ENCODE peak calls at places on chromosomes 16 and 17, in four cellular contexts. X, U, Z and Y are unnamed samples.
A peak's percentile ranks its signal among the peaks of the same experiment; 100 is the strongest.

GRCh38 chr16:66250686-66251405 is 115.6 kb upstream of the CDH5 start:
- DNase-seq in X (no peak), Z (no peak), U (no peak), Y (no peak)

GRCh38 chr17:47621293-47622178 is 28.2 kb upstream of the KPNB1 start:
- DNase-seq in U (peak; percentile 39), X (no peak), Z (no peak), Y (no peak)

GRCh38 chr17:41065829-41066624 is at the start of gene KRTAP2-4:
- DNase-seq in U (no peak), X (no peak), Z (peak; percentile 10), Y (peak; percentile 28)

GRCh38 chr16:23080747-23081146 is 68.5 kb downstream of the USP31 start:
- DNase-seq in X (no peak), Z (no peak), U (no peak), Y (no peak)

GRCh38 chr16:69217433-69217832 is 30.5 kb downstream of the SNTB2 start:
- DNase-seq in U (no peak), Z (peak; percentile 11), X (no peak), Y (peak; percentile 42)

GRCh38 chr16:56294599-56294998 is 103.3 kb downstream of the GNAO1 start:
- DNase-seq in X (no peak), U (no peak), Z (no peak), Y (no peak)

GRCh38 chr17:79155701-79156100 is 81.1 kb downstream of the ENGASE start:
- DNase-seq in U (no peak), Z (no peak), X (no peak), Y (no peak)

GRCh38 chr16:11372924-11373306 is 27.7 kb downstream of the RMI2 start:
- DNase-seq in Z (no peak), X (no peak), U (no peak), Y (no peak)

GRCh38 chr16:71893888-71894228 is 1.5 kb upstream of the IST1 start:
- DNase-seq in U (no peak), Z (no peak), X (no peak), Y (no peak)

GRCh38 chr17:78182504-78182903 is 4.3 kb downstream of the TK1 start:
- DNase-seq in Z (no peak), X (no peak), U (no peak), Y (no peak)

GRCh38 chr16:77660311-77660710 is 62.0 kb upstream of the NUDT7 start:
- DNase-seq in U (no peak), Z (peak; percentile 9), X (no peak), Y (peak; percentile 35)

GRCh38 chr17:37820313-37821024 is 75.6 kb upstream of the HNF1B start:
- DNase-seq in U (no peak), X (no peak), Z (no peak), Y (no peak)

GRCh38 chr17:55722742-55723487 is at the start of gene TMEM100:
- DNase-seq in Z (peak; percentile 15), X (no peak), U (no peak), Y (no peak)

GRCh38 chr16:11447836-11448235 is 102.6 kb downstream of the RMI2 start:
- DNase-seq in U (no peak), Z (no peak), X (no peak), Y (no peak)

GRCh38 chr16:78069913-78070312 is 29.5 kb upstream of the WWOX start:
- DNase-seq in X (no peak), Z (no peak), U (no peak), Y (no peak)

GRCh38 chr17:32142857-32143524 is 689 bp downstream of the RHOT1 start:
- DNase-seq in Z (peak; percentile 94), X (no peak), U (peak; percentile 74), Y (peak; percentile 49)

GRCh38 chr16:20310421-20311395 is 16.6 kb downstream of the GP2 start:
- DNase-seq in X (no peak), U (no peak), Z (no peak), Y (no peak)

GRCh38 chr17:83145831-83146230 is 66.4 kb downstream of the METRNL start:
- DNase-seq in Z (no peak), U (no peak), X (no peak), Y (no peak)

GRCh38 chr17:3809135-3809534 is 8.1 kb upstream of the ITGAE start:
- DNase-seq in U (no peak), X (no peak), Z (no peak), Y (no peak)

GRCh38 chr16:79437764-79438728 is 162.5 kb downstream of the MAF start:
- DNase-seq in Z (no peak), U (peak; percentile 46), X (no peak), Y (no peak)

GRCh38 chr17:7186241-7186640 is 7.1 kb upstream of the ASGR1 start:
- DNase-seq in X (no peak), Z (peak; percentile 57), U (no peak), Y (peak; percentile 61)

GRCh38 chr16:85494315-85494714 is 118.8 kb upstream of the GSE1 start:
- DNase-seq in U (no peak), X (no peak), Z (no peak), Y (no peak)

GRCh38 chr17:35046740-35047283 is 16.7 kb downstream of the RFFL start:
- DNase-seq in U (no peak), Z (peak; percentile 83), X (peak; percentile 81), Y (peak; percentile 63)

GRCh38 chr17:43546317-43547188 is at the start of gene ETV4:
- DNase-seq in X (peak; percentile 55), Z (peak; percentile 99), U (peak; percentile 98), Y (peak; percentile 96)

GRCh38 chr16:3938471-3938842 is 57.9 kb upstream of the CREBBP start:
- DNase-seq in X (no peak), U (no peak), Z (no peak), Y (no peak)

GRCh38 chr17:59890720-59891119 is 2.0 kb downstream of the TUBD1 start:
- DNase-seq in X (no peak), U (no peak), Z (peak; percentile 20), Y (peak; percentile 61)

GRCh38 chr17:62860962-62861873 is 53.1 kb upstream of the MARCHF10 start:
- DNase-seq in X (no peak), Z (no peak), U (no peak), Y (no peak)

GRCh38 chr17:45127583-45128300 is 4.6 kb downstream of the PLCD3 start:
- DNase-seq in U (no peak), Z (no peak), X (no peak), Y (peak; percentile 85)

GRCh38 chr16:62105244-62105643 is 69.0 kb upstream of the CDH8 start:
- DNase-seq in X (no peak), U (no peak), Z (no peak), Y (no peak)

GRCh38 chr17:63354251-63354650 is 91.9 kb downstream of the CYB561 start:
- DNase-seq in U (no peak), Z (no peak), X (no peak), Y (no peak)

GRCh38 chr17:35709874-35710273 is 21.6 kb upstream of the RASL10B start:
- DNase-seq in X (no peak), Z (no peak), U (no peak), Y (no peak)

GRCh38 chr17:69779378-69780214 is 295.4 kb upstream of the KCNJ16 start:
- DNase-seq in U (no peak), Z (no peak), X (no peak), Y (no peak)

GRCh38 chr16:19014456-19014855 is 30.7 kb downstream of the TMC7 start:
- DNase-seq in U (peak; percentile 32), Z (no peak), X (no peak), Y (peak; percentile 41)

DNA sequence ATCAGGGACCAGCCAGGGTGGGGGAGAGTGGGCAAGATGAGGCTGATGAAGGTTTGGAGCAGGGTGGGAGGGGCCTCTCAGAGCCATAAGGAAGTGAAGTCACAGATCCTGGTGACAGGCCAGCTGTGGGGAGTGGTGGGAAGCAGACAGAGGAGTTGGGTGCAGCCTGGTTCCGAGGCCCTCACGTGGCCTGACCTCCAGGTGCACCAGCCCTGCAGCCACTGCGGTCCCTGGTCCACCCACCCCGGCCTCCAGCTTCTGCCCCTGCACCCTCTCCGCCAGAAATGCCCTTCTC is 3.9 kb upstream of the ZFPM1 start:
- DNase-seq in U (no peak), Z (no peak), X (no peak), Y (no peak)
- TF ChIP-seq CREM in U (no peak), Z (no peak), X (no peak), Y (no peak)

GRCh38 chr17:81282141-81282540 is 13.0 kb downstream of the SLC38A10 start:
- DNase-seq in X (no peak), Z (no peak), U (no peak), Y (no peak)
- TF ChIP-seq CREM in X (no peak), Z (no peak), U (no peak), Y (no peak)

DNA sequence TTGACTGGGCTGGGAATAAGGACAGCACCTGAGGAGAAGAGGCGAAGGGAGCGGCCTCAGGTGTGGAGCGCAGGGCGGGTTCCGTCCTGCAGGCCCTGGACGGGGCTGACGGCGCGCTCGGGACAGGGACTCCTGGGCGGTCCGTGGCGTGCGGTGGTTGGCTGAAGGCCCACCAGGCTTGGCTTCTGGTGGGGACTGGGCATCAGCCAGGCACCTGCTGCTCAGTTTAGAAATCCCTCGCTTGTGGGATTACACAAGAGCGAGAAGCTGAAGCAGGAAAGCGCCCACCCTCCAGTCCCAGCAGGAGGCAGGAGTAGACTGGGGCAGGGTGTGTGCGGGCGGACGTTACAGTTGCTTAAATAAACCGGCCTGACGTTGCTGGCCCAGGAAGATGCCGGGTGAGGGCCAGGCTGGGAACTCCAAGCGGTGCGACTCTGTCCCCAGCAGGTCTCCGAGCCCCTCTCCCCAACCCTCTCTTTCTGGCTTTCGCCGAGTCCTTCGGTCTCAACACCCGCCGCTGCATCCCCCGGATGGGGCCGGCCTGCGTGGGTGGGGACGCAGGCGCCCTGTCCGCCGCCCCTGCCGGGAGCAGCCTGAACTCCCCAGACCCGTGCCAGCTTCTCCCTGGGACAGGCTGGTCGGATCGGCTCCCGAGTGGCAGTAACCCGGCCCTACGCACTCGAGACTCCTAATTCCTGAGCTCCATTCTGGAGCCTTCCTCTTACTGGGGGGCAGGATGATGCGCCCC is 639 bp downstream of the MIF4GD start:
- DNase-seq in Z (peak; percentile 81), X (no peak), U (peak; percentile 66), Y (peak; percentile 88)
- TF ChIP-seq CREM in Z (peak; percentile 22), X (no peak), U (no peak), Y (peak; percentile 9)

GRCh38 chr16:30474062-30474452 is 1.5 kb downstream of the ITGAL start:
- DNase-seq in U (no peak), X (no peak), Z (no peak), Y (no peak)

GRCh38 chr16:30470632-30471007 is 1.9 kb upstream of the ITGAL start:
- DNase-seq in U (no peak), X (no peak), Z (no peak), Y (no peak)

GRCh38 chr16:30472328-30472942 is at the start of gene ITGAL:
- DNase-seq in Z (no peak), X (peak; percentile 98), U (no peak), Y (no peak)

GRCh38 chr16:30474684-30475083 is 2.1 kb downstream of the ITGAL start:
- DNase-seq in X (no peak), Z (no peak), U (no peak), Y (no peak)

DNA sequence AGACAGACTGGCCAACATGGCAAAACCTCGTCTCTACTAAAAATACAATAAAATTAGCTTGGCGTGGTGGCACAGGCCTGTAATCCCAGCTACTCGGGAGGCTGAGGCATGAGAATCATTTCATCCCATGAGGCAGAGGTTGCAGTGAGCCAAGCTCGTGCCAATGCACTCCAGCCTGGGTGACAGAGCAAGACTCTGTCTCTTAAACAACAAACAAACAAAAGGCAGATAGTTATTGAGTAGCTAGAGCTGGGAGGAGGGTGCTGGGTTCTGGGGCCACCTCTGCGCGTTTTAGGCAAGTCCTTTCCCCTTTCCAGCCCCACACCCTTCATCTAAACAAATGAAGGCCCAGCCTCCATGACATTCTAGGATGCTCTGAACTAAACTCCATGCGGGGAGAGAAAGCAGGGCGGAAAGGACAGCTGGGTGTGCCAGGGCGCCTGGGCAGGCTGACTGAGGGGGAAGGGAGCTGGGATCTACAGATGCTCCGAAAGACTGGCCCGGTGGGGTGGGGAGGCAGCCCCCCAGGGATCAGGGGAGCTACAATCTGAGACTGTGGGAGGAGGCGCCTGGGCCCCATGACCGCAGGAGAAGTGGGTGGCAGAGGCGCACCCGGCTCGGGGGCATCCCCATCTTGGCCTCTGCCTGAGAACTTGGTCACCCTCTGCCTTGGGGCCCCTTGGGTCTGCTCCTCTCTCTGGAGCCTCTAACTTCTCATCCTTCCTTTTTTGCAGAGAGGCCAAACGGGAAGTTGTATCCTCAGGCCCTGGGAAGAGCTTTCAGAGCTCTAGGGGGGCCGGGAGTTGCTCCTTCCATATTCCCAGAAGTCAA is 904 bp downstream of the ITGAL start:
- DNase-seq in Z (no peak), X (no peak), U (no peak), Y (no peak)
- TF ChIP-seq CREM in Z (no peak), X (peak; percentile 57), U (no peak), Y (no peak)